ENCODE peak calls at places on chromosomes 12 and 14, in nine cellular contexts. One of them, this sample, is unnamed.
A peak's percentile ranks its signal among the peaks of the same experiment; 100 is the strongest.

GRCh38 chr12:11133816-11134215 is 628 bp downstream of the TAS2R30 start:
- DNase-seq in neural progenitor cell: no peak
- DNase-seq in ovary: no peak
- DNase-seq in DND-41: no peak
- DNase-seq in OCI-LY7: no peak
- DNase-seq in thyroid gland: no peak
- DNase-seq in naive thymus-derived CD4-positive, alpha-beta T cell: no peak
- DNase-seq in esophagus squamous epithelium: no peak
- DNase-seq in A673: no peak
- DNase-seq in this sample: no peak

GRCh38 chr12:11545438-11546330 is 103.8 kb upstream of the ETV6 start:
- DNase-seq in neural progenitor cell: no peak
- DNase-seq in ovary: no peak
- DNase-seq in DND-41: peak; percentile 87
- DNase-seq in OCI-LY7: peak; percentile 73
- DNase-seq in thyroid gland: no peak
- DNase-seq in naive thymus-derived CD4-positive, alpha-beta T cell: peak; percentile 87
- DNase-seq in esophagus squamous epithelium: no peak
- DNase-seq in A673: peak; percentile 72
- DNase-seq in this sample: peak; percentile 14

GRCh38 chr14:45332360-45332988 is 79.5 kb upstream of the MIS18BP1 start:
- DNase-seq in neural progenitor cell: no peak
- DNase-seq in ovary: no peak
- DNase-seq in DND-41: no peak
- DNase-seq in OCI-LY7: no peak
- DNase-seq in thyroid gland: no peak
- DNase-seq in naive thymus-derived CD4-positive, alpha-beta T cell: no peak
- DNase-seq in esophagus squamous epithelium: no peak
- DNase-seq in A673: no peak
- DNase-seq in this sample: no peak

GRCh38 chr12:3751151-3752095 is 1.5 kb downstream of the CRACR2A start:
- DNase-seq in neural progenitor cell: no peak
- DNase-seq in ovary: no peak
- DNase-seq in DND-41: no peak
- DNase-seq in OCI-LY7: no peak
- DNase-seq in thyroid gland: no peak
- DNase-seq in naive thymus-derived CD4-positive, alpha-beta T cell: no peak
- DNase-seq in esophagus squamous epithelium: no peak
- DNase-seq in A673: no peak
- DNase-seq in this sample: no peak

GRCh38 chr14:76218660-76219059 is 66.9 kb downstream of the GPATCH2L start:
- DNase-seq in neural progenitor cell: no peak
- DNase-seq in ovary: no peak
- DNase-seq in DND-41: no peak
- DNase-seq in OCI-LY7: no peak
- DNase-seq in thyroid gland: no peak
- DNase-seq in naive thymus-derived CD4-positive, alpha-beta T cell: no peak
- DNase-seq in esophagus squamous epithelium: no peak
- DNase-seq in A673: no peak
- DNase-seq in this sample: no peak

GRCh38 chr14:75542585-75543091 is 20.4 kb downstream of the BATF start:
- DNase-seq in neural progenitor cell: no peak
- DNase-seq in ovary: no peak
- DNase-seq in DND-41: peak; percentile 78
- DNase-seq in OCI-LY7: peak; percentile 22
- DNase-seq in thyroid gland: peak; percentile 41
- DNase-seq in naive thymus-derived CD4-positive, alpha-beta T cell: peak; percentile 67
- DNase-seq in esophagus squamous epithelium: peak; percentile 26
- DNase-seq in A673: no peak
- DNase-seq in this sample: peak; percentile 85

GRCh38 chr12:127191124-127191523 is 1075.8 kb upstream of the TMEM132C start:
- DNase-seq in neural progenitor cell: no peak
- DNase-seq in ovary: no peak
- DNase-seq in DND-41: no peak
- DNase-seq in OCI-LY7: no peak
- DNase-seq in thyroid gland: no peak
- DNase-seq in naive thymus-derived CD4-positive, alpha-beta T cell: no peak
- DNase-seq in esophagus squamous epithelium: no peak
- DNase-seq in A673: peak; percentile 63
- DNase-seq in this sample: no peak

GRCh38 chr12:49693931-49694439 is 13.2 kb downstream of the FMNL3 start:
- DNase-seq in neural progenitor cell: no peak
- DNase-seq in ovary: no peak
- DNase-seq in DND-41: no peak
- DNase-seq in OCI-LY7: no peak
- DNase-seq in thyroid gland: no peak
- DNase-seq in naive thymus-derived CD4-positive, alpha-beta T cell: no peak
- DNase-seq in esophagus squamous epithelium: no peak
- DNase-seq in A673: no peak
- DNase-seq in this sample: no peak

GRCh38 chr14:33163109-33163508 is 224.4 kb downstream of the NPAS3 start:
- DNase-seq in neural progenitor cell: no peak
- DNase-seq in ovary: no peak
- DNase-seq in DND-41: no peak
- DNase-seq in OCI-LY7: peak; percentile 11
- DNase-seq in thyroid gland: no peak
- DNase-seq in naive thymus-derived CD4-positive, alpha-beta T cell: no peak
- DNase-seq in esophagus squamous epithelium: no peak
- DNase-seq in A673: no peak
- DNase-seq in this sample: no peak

GRCh38 chr12:111089616-111090015 is 169.2 kb upstream of the MYL2 start:
- DNase-seq in neural progenitor cell: no peak
- DNase-seq in ovary: no peak
- DNase-seq in DND-41: no peak
- DNase-seq in OCI-LY7: peak; percentile 70
- DNase-seq in thyroid gland: no peak
- DNase-seq in naive thymus-derived CD4-positive, alpha-beta T cell: no peak
- DNase-seq in esophagus squamous epithelium: no peak
- DNase-seq in A673: no peak
- DNase-seq in this sample: no peak

GRCh38 chr14:73723799-73724621 is 9.8 kb upstream of the PNMA1 start:
- DNase-seq in neural progenitor cell: peak; percentile 38
- DNase-seq in ovary: peak; percentile 69
- DNase-seq in DND-41: no peak
- DNase-seq in OCI-LY7: no peak
- DNase-seq in thyroid gland: peak; percentile 39
- DNase-seq in naive thymus-derived CD4-positive, alpha-beta T cell: no peak
- DNase-seq in esophagus squamous epithelium: no peak
- DNase-seq in A673: peak; percentile 87
- DNase-seq in this sample: peak; percentile 99

GRCh38 chr14:24403294-24404013 is 4.7 kb downstream of the NYNRIN start:
- DNase-seq in neural progenitor cell: no peak
- DNase-seq in ovary: peak; percentile 69
- DNase-seq in DND-41: no peak
- DNase-seq in OCI-LY7: no peak
- DNase-seq in thyroid gland: no peak
- DNase-seq in naive thymus-derived CD4-positive, alpha-beta T cell: no peak
- DNase-seq in esophagus squamous epithelium: no peak
- DNase-seq in A673: no peak
- DNase-seq in this sample: no peak

GRCh38 chr14:71714225-71714624 is 218.0 kb upstream of the RGS6 start:
- DNase-seq in neural progenitor cell: no peak
- DNase-seq in ovary: no peak
- DNase-seq in DND-41: no peak
- DNase-seq in OCI-LY7: no peak
- DNase-seq in thyroid gland: no peak
- DNase-seq in naive thymus-derived CD4-positive, alpha-beta T cell: no peak
- DNase-seq in esophagus squamous epithelium: no peak
- DNase-seq in A673: peak; percentile 44
- DNase-seq in this sample: no peak

GRCh38 chr14:81363746-81364400 is 36.3 kb downstream of the STON2 start:
- DNase-seq in neural progenitor cell: no peak
- DNase-seq in ovary: no peak
- DNase-seq in DND-41: no peak
- DNase-seq in OCI-LY7: peak; percentile 13
- DNase-seq in thyroid gland: no peak
- DNase-seq in naive thymus-derived CD4-positive, alpha-beta T cell: no peak
- DNase-seq in esophagus squamous epithelium: no peak
- DNase-seq in A673: peak; percentile 63
- DNase-seq in this sample: no peak

GRCh38 chr12:6821271-6821673 is 349 bp upstream of the GPR162 start:
- DNase-seq in neural progenitor cell: peak; percentile 82
- DNase-seq in ovary: peak; percentile 66
- DNase-seq in DND-41: peak; percentile 62
- DNase-seq in OCI-LY7: peak; percentile 43
- DNase-seq in thyroid gland: peak; percentile 44
- DNase-seq in naive thymus-derived CD4-positive, alpha-beta T cell: peak; percentile 42
- DNase-seq in esophagus squamous epithelium: no peak
- DNase-seq in A673: peak; percentile 80
- DNase-seq in this sample: peak; percentile 86

DNA sequence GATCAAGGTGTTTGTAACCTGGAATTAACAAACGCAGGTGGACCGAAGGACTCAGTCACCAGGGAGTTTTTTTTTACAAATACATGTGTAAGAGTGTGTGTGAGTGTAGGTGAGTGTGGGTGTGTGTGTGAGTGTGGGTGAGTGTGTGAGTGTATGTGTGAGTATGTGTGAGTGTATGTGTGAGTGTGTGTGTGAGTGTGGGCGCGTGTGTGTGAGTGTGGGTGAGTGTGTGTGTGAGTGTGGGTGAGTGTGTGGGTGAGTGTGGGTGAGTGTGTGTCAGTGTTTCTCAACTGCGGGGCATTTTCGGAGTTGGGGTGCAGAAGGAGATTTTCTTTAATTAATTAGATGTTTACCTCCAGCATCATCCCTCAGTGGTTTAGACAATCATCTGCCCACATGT is 1178.8 kb downstream of the VRK1 start:
- DNase-seq in neural progenitor cell: no peak
- DNase-seq in ovary: no peak
- DNase-seq in DND-41: no peak
- DNase-seq in OCI-LY7: no peak
- DNase-seq in thyroid gland: no peak
- DNase-seq in naive thymus-derived CD4-positive, alpha-beta T cell: no peak
- DNase-seq in esophagus squamous epithelium: no peak
- DNase-seq in A673: no peak
- DNase-seq in this sample: no peak
- H3K4me3 ChIP-seq in neural progenitor cell: no peak overlapping the region
- H3K4me3 ChIP-seq in ovary: no peak overlapping the region
- H3K4me3 ChIP-seq in DND-41: peak overlapping the region; percentile 76
- H3K4me3 ChIP-seq in OCI-LY7: no peak overlapping the region
- H3K4me3 ChIP-seq in thyroid gland: no peak overlapping the region
- H3K4me3 ChIP-seq in naive thymus-derived CD4-positive, alpha-beta T cell: peak overlapping the region; percentile 91
- H3K4me3 ChIP-seq in esophagus squamous epithelium: no peak overlapping the region
- H3K4me3 ChIP-seq in A673: peak overlapping the region; percentile 46
- H3K4me3 ChIP-seq in this sample: no peak overlapping the region

DNA sequence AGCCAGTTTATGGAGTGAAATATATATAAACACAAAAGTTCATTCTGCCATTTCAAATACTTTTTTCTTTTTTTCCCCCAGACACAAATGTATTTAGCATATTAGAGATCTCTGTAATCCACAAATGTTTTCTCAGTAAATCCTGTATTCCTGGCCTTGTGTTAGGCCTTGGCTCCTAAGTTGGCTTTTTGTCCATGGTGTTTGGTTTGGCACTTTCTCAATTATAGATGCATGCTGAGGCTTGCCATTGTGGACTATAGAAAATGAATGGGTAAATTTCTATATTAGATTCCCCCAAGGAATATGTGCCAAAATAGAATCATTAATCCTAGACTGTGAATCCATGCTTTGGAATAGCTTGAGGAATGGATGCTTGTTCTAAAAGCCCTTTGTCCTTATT is 17.0 kb downstream of the RIC8B start:
- DNase-seq in neural progenitor cell: no peak
- DNase-seq in ovary: no peak
- DNase-seq in DND-41: no peak
- DNase-seq in OCI-LY7: no peak
- DNase-seq in thyroid gland: no peak
- DNase-seq in naive thymus-derived CD4-positive, alpha-beta T cell: no peak
- DNase-seq in esophagus squamous epithelium: no peak
- DNase-seq in A673: no peak
- DNase-seq in this sample: no peak
- H3K36me3 ChIP-seq in neural progenitor cell: peaks cover 5% of the 10 kb centered on the region
- H3K36me3 ChIP-seq in ovary: no peaks in the 10 kb centered on the region
- H3K36me3 ChIP-seq in DND-41: peaks cover 58% of the 10 kb centered on the region
- H3K36me3 ChIP-seq in OCI-LY7: no peaks in the 10 kb centered on the region
- H3K36me3 ChIP-seq in thyroid gland: no peaks in the 10 kb centered on the region
- H3K36me3 ChIP-seq in naive thymus-derived CD4-positive, alpha-beta T cell: no peaks in the 10 kb centered on the region
- H3K36me3 ChIP-seq in esophagus squamous epithelium: peaks cover 23% of the 10 kb centered on the region
- H3K36me3 ChIP-seq in A673: peaks cover 7% of the 10 kb centered on the region
- H3K36me3 ChIP-seq in this sample: peaks cover 5% of the 10 kb centered on the region

GRCh38 chr14:99561827-99562226 is 42.2 kb downstream of the CCDC85C start:
- DNase-seq in neural progenitor cell: no peak
- DNase-seq in ovary: no peak
- DNase-seq in DND-41: no peak
- DNase-seq in OCI-LY7: no peak
- DNase-seq in thyroid gland: no peak
- DNase-seq in naive thymus-derived CD4-positive, alpha-beta T cell: no peak
- DNase-seq in esophagus squamous epithelium: no peak
- DNase-seq in A673: no peak
- DNase-seq in this sample: no peak

GRCh38 chr14:99559286-99559990 is 44.6 kb downstream of the CCDC85C start:
- DNase-seq in neural progenitor cell: no peak
- DNase-seq in ovary: no peak
- DNase-seq in DND-41: no peak
- DNase-seq in OCI-LY7: no peak
- DNase-seq in thyroid gland: no peak
- DNase-seq in naive thymus-derived CD4-positive, alpha-beta T cell: no peak
- DNase-seq in esophagus squamous epithelium: no peak
- DNase-seq in A673: no peak
- DNase-seq in this sample: peak; percentile 26

GRCh38 chr14:99562848-99563748 is 40.9 kb downstream of the CCDC85C start:
- DNase-seq in neural progenitor cell: peak; percentile 97
- DNase-seq in ovary: peak; percentile 82
- DNase-seq in DND-41: no peak
- DNase-seq in OCI-LY7: no peak
- DNase-seq in thyroid gland: peak; percentile 93
- DNase-seq in naive thymus-derived CD4-positive, alpha-beta T cell: no peak
- DNase-seq in esophagus squamous epithelium: no peak
- DNase-seq in A673: no peak
- DNase-seq in this sample: peak; percentile 78

GRCh38 chr14:99560946-99561683 is 42.9 kb downstream of the CCDC85C start:
- DNase-seq in neural progenitor cell: no peak
- DNase-seq in ovary: peak; percentile 27
- DNase-seq in DND-41: no peak
- DNase-seq in OCI-LY7: no peak
- DNase-seq in thyroid gland: peak; percentile 87
- DNase-seq in naive thymus-derived CD4-positive, alpha-beta T cell: no peak
- DNase-seq in esophagus squamous epithelium: no peak
- DNase-seq in A673: no peak
- DNase-seq in this sample: no peak

DNA sequence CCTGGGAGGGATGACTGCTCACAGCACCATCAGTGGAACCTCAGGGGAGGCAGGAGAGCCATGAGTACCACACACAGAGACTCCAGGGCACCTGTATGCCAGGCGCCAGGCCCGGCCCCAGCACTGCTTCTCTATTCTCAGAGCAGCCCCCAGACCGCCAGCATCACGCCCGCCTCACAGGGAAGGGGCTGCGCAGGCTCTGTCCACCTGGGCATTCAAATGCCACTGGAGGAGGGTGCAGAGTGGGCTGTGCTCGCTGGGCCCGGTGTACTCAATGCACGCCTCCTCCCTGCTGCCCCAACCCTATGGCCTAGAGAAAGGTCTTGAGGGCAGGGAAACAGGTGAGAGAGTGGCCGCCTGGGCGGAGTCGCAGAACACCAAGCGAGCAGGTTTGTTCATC is 43.6 kb downstream of the CCDC85C start:
- DNase-seq in neural progenitor cell: no peak
- DNase-seq in ovary: no peak
- DNase-seq in DND-41: no peak
- DNase-seq in OCI-LY7: no peak
- DNase-seq in thyroid gland: no peak
- DNase-seq in naive thymus-derived CD4-positive, alpha-beta T cell: no peak
- DNase-seq in esophagus squamous epithelium: no peak
- DNase-seq in A673: no peak
- DNase-seq in this sample: no peak
- H3K27ac ChIP-seq in neural progenitor cell: no peak overlapping the region
- H3K27ac ChIP-seq in ovary: no peak overlapping the region
- H3K27ac ChIP-seq in DND-41: no peak overlapping the region
- H3K27ac ChIP-seq in OCI-LY7: no peak overlapping the region
- H3K27ac ChIP-seq in thyroid gland: no peak overlapping the region
- H3K27ac ChIP-seq in naive thymus-derived CD4-positive, alpha-beta T cell: no peak overlapping the region
- H3K27ac ChIP-seq in esophagus squamous epithelium: peak overlapping the region; percentile 79
- H3K27ac ChIP-seq in A673: no peak overlapping the region
- H3K27ac ChIP-seq in this sample: no peak overlapping the region

GRCh38 chr14:36513012-36513420 is 7.0 kb downstream of the NKX2-1 start:
- DNase-seq in neural progenitor cell: peak; percentile 65
- DNase-seq in ovary: no peak
- DNase-seq in DND-41: no peak
- DNase-seq in OCI-LY7: no peak
- DNase-seq in thyroid gland: peak; percentile 28
- DNase-seq in naive thymus-derived CD4-positive, alpha-beta T cell: no peak
- DNase-seq in esophagus squamous epithelium: no peak
- DNase-seq in A673: no peak
- DNase-seq in this sample: no peak
- H3K4me3 ChIP-seq in neural progenitor cell: no peak overlapping the region
- H3K4me3 ChIP-seq in ovary: no peak overlapping the region
- H3K4me3 ChIP-seq in DND-41: no peak overlapping the region
- H3K4me3 ChIP-seq in OCI-LY7: no peak overlapping the region
- H3K4me3 ChIP-seq in thyroid gland: peak overlapping the region; percentile 18
- H3K4me3 ChIP-seq in naive thymus-derived CD4-positive, alpha-beta T cell: no peak overlapping the region
- H3K4me3 ChIP-seq in esophagus squamous epithelium: no peak overlapping the region
- H3K4me3 ChIP-seq in A673: no peak overlapping the region
- H3K4me3 ChIP-seq in this sample: no peak overlapping the region